ENCODE peak calls at places on chromosomes 1 and 21, in six cellular contexts. G is suprapubic skin, Y is cardiac muscle cell, W is PC-9, C is H1, U is uterus. S is an unnamed sample.
A peak's percentile ranks its signal among the peaks of the same experiment; 100 is the strongest.

GRCh38 chr1:100433563-100433962 is 81.3 kb downstream of the CDC14A start:
- DNase-seq in C (no peak), W (peak; percentile 75), U (no peak), Y (no peak), G (no peak), S (no peak)

GRCh38 chr1:209416660-209417059 is 166.9 kb upstream of the CAMK1G start:
- DNase-seq in C (no peak), G (no peak), Y (no peak), W (no peak), U (no peak), S (no peak)

GRCh38 chr1:69871412-69871811 is 303.7 kb downstream of the LRRC7 start:
- DNase-seq in U (no peak), Y (no peak), W (no peak), G (no peak), C (no peak), S (no peak)

GRCh38 chr1:167659440-167659839 is 29.4 kb downstream of the RCSD1 start:
- DNase-seq in W (no peak), G (no peak), Y (no peak), C (no peak), U (peak; percentile 27), S (no peak)

GRCh38 chr21:25573409-25574206 is 33.7 kb downstream of the MRPL39 start:
- DNase-seq in U (no peak), G (no peak), C (no peak), W (peak; percentile 56), Y (no peak), S (peak; percentile 78)

GRCh38 chr21:37367301-37367757 is 756 bp downstream of the DYRK1A start:
- DNase-seq in G (no peak), Y (no peak), W (no peak), C (no peak), U (no peak), S (no peak)

GRCh38 chr1:227299238-227299637 is 19.1 kb downstream of the CDC42BPA start:
- DNase-seq in G (no peak), C (no peak), Y (no peak), U (no peak), W (peak; percentile 64), S (no peak)

GRCh38 chr1:215523128-215523861 is 43.8 kb upstream of the KCTD3 start:
- DNase-seq in Y (peak; percentile 2), C (no peak), W (no peak), G (no peak), U (no peak), S (no peak)

GRCh38 chr1:58166417-58166816 is 380.1 kb downstream of the OMA1 start:
- DNase-seq in C (no peak), G (no peak), W (no peak), U (no peak), Y (no peak), S (no peak)

GRCh38 chr1:176058686-176059085 is 148.4 kb downstream of the COP1 start:
- DNase-seq in U (no peak), G (no peak), W (no peak), C (no peak), Y (peak; percentile 89), S (no peak)

GRCh38 chr1:215543191-215543606 is 23.9 kb upstream of the KCTD3 start:
- DNase-seq in G (no peak), C (no peak), Y (no peak), W (peak; percentile 72), U (no peak), S (no peak)

GRCh38 chr1:72936151-72936740 is 653.9 kb upstream of the NEGR1 start:
- DNase-seq in Y (no peak), G (no peak), W (no peak), C (no peak), U (no peak), S (no peak)

GRCh38 chr1:211036701-211037494 is 97.0 kb downstream of the KCNH1 start:
- DNase-seq in W (peak; percentile 54), C (no peak), Y (no peak), G (no peak), U (no peak), S (peak; percentile 92)

DNA sequence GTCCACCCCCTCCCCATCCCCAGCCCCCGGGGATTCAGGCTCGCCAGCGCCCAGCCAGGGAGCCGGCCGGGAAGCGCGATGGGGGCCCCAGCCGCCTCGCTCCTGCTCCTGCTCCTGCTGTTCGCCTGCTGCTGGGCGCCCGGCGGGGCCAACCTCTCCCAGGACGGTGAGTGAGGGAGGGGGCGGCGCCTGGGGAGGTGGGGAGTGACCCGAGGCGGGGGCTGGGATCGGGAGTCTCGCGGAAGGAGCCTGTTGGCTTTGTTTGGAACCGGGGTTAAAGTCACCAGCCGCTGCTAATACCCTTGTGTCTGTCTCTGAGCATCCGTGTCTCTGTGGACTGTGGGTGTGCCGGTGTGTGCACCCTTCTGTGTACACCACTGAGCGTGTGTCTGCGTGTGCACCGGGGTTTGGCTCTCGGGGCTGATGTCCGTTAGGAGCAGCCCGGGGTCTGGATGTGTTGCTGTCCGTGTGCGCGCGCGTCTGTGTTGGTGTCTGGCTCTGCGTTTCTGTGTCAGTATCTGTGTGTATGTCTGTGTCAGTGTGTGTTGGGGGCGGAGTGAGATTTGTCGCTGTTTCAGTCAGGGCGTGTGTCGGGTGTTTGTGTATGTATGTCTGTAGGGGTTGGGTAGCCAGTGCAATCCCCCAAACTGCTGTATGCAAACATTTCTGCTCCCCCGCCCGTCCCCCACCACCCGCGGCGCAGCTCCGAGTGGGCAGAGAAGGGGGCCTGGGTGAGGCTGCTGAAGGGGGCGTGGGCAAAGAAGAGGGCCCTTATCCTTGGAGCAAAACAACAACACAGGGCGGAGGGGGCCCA is 480 bp downstream of the CADM3 start:
- DNase-seq in W (no peak), C (no peak), Y (peak; percentile 56), G (no peak), U (no peak), S (peak; percentile 8)
- H3K4me3 ChIP-seq in W (no peak overlapping the region), C (peak overlapping the region; percentile 93), Y (peak overlapping the region; percentile 74), G (peak overlapping the region; percentile 52), U (no peak overlapping the region), S (no peak overlapping the region)

DNA sequence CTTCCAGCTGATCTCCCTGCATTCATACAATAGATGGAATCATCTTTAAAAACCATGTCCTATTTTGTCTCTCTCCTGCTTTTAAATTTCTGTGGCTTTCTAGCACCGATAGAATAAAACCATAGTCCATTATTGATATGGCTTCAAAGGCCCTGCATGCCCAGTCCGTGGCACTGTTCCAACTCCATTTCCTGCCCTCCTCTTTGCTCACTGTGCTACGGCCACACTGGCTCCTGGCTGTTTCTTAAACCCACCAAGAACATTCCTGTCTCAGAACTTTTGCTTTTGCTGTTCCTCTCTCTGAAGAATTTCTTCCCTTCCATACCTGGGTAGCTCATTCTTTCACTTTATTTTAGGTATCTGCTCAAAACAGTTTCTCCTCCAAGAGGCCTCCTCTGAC is 7.2 kb downstream of the SLAMF1 start:
- DNase-seq in G (no peak), C (no peak), Y (no peak), W (no peak), U (no peak), S (peak; percentile 18)
- H3K4me3 ChIP-seq in G (no peak overlapping the region), C (no peak overlapping the region), Y (no peak overlapping the region), W (no peak overlapping the region), U (no peak overlapping the region), S (no peak overlapping the region)

GRCh38 chr1:234530641-234531040 is 51.7 kb upstream of the TARBP1 start:
- DNase-seq in U (peak; percentile 15), G (peak; percentile 44), W (no peak), Y (no peak), C (no peak), S (no peak)
- H3K4me3 ChIP-seq in U (no peak overlapping the region), G (no peak overlapping the region), W (no peak overlapping the region), Y (no peak overlapping the region), C (no peak overlapping the region), S (no peak overlapping the region)

GRCh38 chr21:41955516-41955915 is 1.7 kb upstream of the C2CD2 start:
- DNase-seq in C (no peak), G (no peak), Y (no peak), W (no peak), U (no peak), S (no peak)

GRCh38 chr21:41953249-41953830 is 478 bp downstream of the C2CD2 start:
- DNase-seq in U (no peak), G (no peak), Y (peak; percentile 45), C (no peak), W (no peak), S (no peak)

GRCh38 chr21:41952568-41953248 is 1.1 kb downstream of the C2CD2 start:
- DNase-seq in Y (no peak), W (no peak), G (no peak), U (no peak), C (no peak), S (no peak)

GRCh38 chr21:41953831-41954653 is at the start of gene C2CD2:
- DNase-seq in U (peak; percentile 66), C (no peak), Y (peak; percentile 82), G (no peak), W (no peak), S (peak; percentile 88)

GRCh38 chr21:41954654-41955499 is 1.1 kb upstream of the C2CD2 start:
- DNase-seq in G (no peak), W (no peak), C (no peak), Y (no peak), U (no peak), S (no peak)
- H3K4me3 ChIP-seq in G (no peak overlapping the region), W (peak overlapping the region; percentile 57), C (peak overlapping the region; percentile 32), Y (no peak overlapping the region), U (no peak overlapping the region), S (no peak overlapping the region)

DNA sequence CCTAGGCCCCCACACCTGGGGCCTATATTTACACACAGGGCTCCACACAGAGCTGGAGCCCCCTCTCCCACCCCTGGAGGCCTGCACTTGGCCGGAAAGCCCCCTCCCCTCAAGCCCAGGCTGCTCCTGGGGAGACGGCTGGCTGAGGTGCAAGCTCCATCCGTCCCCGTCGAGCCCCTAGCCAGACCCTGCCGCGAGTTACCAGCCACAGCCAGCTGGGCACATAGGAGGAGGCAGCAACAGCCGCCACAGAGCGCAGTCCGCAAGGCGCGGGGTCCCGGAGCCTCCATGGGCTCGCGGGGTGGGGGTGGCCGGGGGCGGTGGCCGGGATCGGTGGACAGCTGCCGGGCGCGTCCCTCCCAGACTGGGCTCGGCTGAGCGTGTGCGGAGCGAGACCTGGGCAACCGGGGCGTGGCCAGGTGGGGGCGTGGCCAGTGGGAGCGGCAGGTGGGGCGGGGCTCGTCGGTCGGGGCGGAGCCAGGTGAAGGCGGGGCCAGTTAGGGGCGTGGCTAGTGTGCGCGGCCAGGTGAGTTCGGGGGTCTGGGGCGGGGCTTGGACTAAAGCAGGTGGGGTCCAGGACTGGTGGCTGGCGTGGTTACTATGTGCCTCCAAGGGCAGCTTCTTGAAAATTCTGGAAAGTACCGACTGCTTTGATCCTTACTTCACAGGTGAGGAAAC is at the start of gene CD164L2:
- DNase-seq in Y (peak; percentile 39), G (peak; percentile 76), U (no peak), C (no peak), W (no peak), S (no peak)
- H3K4me3 ChIP-seq in Y (no peak within 1 kb of the TSS), G (peak within 1 kb of the TSS; percentile 45), U (no peak within 1 kb of the TSS), C (peak within 1 kb of the TSS; percentile 54), W (no peak within 1 kb of the TSS), S (no peak within 1 kb of the TSS)

GRCh38 chr21:32412998-32413504 is 545 bp downstream of the EVA1C start:
- DNase-seq in G (peak; percentile 78), W (no peak), C (no peak), U (peak; percentile 63), Y (no peak), S (no peak)
- H3K4me3 ChIP-seq in G (peak overlapping the region; percentile 77), W (no peak overlapping the region), C (peak overlapping the region; percentile 45), U (peak overlapping the region; percentile 72), Y (peak overlapping the region; percentile 43), S (no peak overlapping the region)

S was measured in MG63.